ENCODE peak calls at places on chromosomes 1 and 21, in eight cellular contexts. One of them, this sample, is unnamed.

GRCh38 chr1:41712687-41713086 is 206.0 kb downstream of the HIVEP3 start:
- DNase-seq in anterior cingulate cortex: no peak
- DNase-seq in NCI-H748 treated with DMSO at 0.1 percent for 48 hours: no peak
- DNase-seq in astrocyte of the spinal cord: no peak
- DNase-seq in endothelial cell: no peak
- DNase-seq in ELF-1: peak
- DNase-seq in central memory CD4-positive, alpha-beta T cell: no peak
- DNase-seq in GM18507: no peak
- DNase-seq in this sample: no peak

GRCh38 chr1:116983112-116983511 is 18.4 kb upstream of the CD101 start:
- DNase-seq in anterior cingulate cortex: no peak
- DNase-seq in NCI-H748 treated with DMSO at 0.1 percent for 48 hours: no peak
- DNase-seq in astrocyte of the spinal cord: no peak
- DNase-seq in endothelial cell: no peak
- DNase-seq in ELF-1: no peak
- DNase-seq in central memory CD4-positive, alpha-beta T cell: no peak
- DNase-seq in GM18507: no peak
- DNase-seq in this sample: no peak

GRCh38 chr1:231638647-231639046 is 12.1 kb downstream of the DISC1 start:
- DNase-seq in anterior cingulate cortex: no peak
- DNase-seq in NCI-H748 treated with DMSO at 0.1 percent for 48 hours: no peak
- DNase-seq in astrocyte of the spinal cord: no peak
- DNase-seq in endothelial cell: no peak
- DNase-seq in ELF-1: no peak
- DNase-seq in central memory CD4-positive, alpha-beta T cell: no peak
- DNase-seq in GM18507: no peak
- DNase-seq in this sample: no peak

GRCh38 chr1:23238565-23238964 is 21.3 kb upstream of the HTR1D start:
- DNase-seq in anterior cingulate cortex: no peak
- DNase-seq in NCI-H748 treated with DMSO at 0.1 percent for 48 hours: no peak
- DNase-seq in astrocyte of the spinal cord: no peak
- DNase-seq in endothelial cell: no peak
- DNase-seq in ELF-1: no peak
- DNase-seq in central memory CD4-positive, alpha-beta T cell: no peak
- DNase-seq in GM18507: no peak
- DNase-seq in this sample: no peak

GRCh38 chr21:45575304-45575992 is 33.2 kb upstream of the SLC19A1 start:
- DNase-seq in anterior cingulate cortex: no peak
- DNase-seq in NCI-H748 treated with DMSO at 0.1 percent for 48 hours: no peak
- DNase-seq in astrocyte of the spinal cord: no peak
- DNase-seq in endothelial cell: no peak
- DNase-seq in ELF-1: no peak
- DNase-seq in central memory CD4-positive, alpha-beta T cell: no peak
- DNase-seq in GM18507: no peak
- DNase-seq in this sample: no peak

GRCh38 chr21:32538147-32538792 is 47.1 kb downstream of the TCP10L start:
- DNase-seq in anterior cingulate cortex: no peak
- DNase-seq in NCI-H748 treated with DMSO at 0.1 percent for 48 hours: no peak
- DNase-seq in astrocyte of the spinal cord: no peak
- DNase-seq in endothelial cell: no peak
- DNase-seq in ELF-1: no peak
- DNase-seq in central memory CD4-positive, alpha-beta T cell: peak
- DNase-seq in GM18507: no peak
- DNase-seq in this sample: peak

GRCh38 chr1:115340879-115341278 is 2.8 kb upstream of the NGF start:
- DNase-seq in anterior cingulate cortex: no peak
- DNase-seq in NCI-H748 treated with DMSO at 0.1 percent for 48 hours: no peak
- DNase-seq in astrocyte of the spinal cord: no peak
- DNase-seq in endothelial cell: no peak
- DNase-seq in ELF-1: no peak
- DNase-seq in central memory CD4-positive, alpha-beta T cell: no peak
- DNase-seq in GM18507: no peak
- DNase-seq in this sample: no peak

GRCh38 chr1:115198938-115199337 is 109.6 kb upstream of the TSPAN2 start:
- DNase-seq in anterior cingulate cortex: no peak
- DNase-seq in NCI-H748 treated with DMSO at 0.1 percent for 48 hours: no peak
- DNase-seq in astrocyte of the spinal cord: peak
- DNase-seq in endothelial cell: no peak
- DNase-seq in ELF-1: no peak
- DNase-seq in central memory CD4-positive, alpha-beta T cell: no peak
- DNase-seq in GM18507: no peak
- DNase-seq in this sample: no peak

GRCh38 chr1:25616932-25617625 is 488 bp downstream of the MAN1C1 start:
- DNase-seq in anterior cingulate cortex: no peak
- DNase-seq in NCI-H748 treated with DMSO at 0.1 percent for 48 hours: no peak
- DNase-seq in astrocyte of the spinal cord: no peak
- DNase-seq in endothelial cell: no peak
- DNase-seq in ELF-1: peak
- DNase-seq in central memory CD4-positive, alpha-beta T cell: no peak
- DNase-seq in GM18507: no peak
- DNase-seq in this sample: no peak

GRCh38 chr21:28537371-28538079 is 455.2 kb downstream of the LTN1 start:
- DNase-seq in anterior cingulate cortex: no peak
- DNase-seq in NCI-H748 treated with DMSO at 0.1 percent for 48 hours: no peak
- DNase-seq in astrocyte of the spinal cord: peak
- DNase-seq in endothelial cell: no peak
- DNase-seq in ELF-1: no peak
- DNase-seq in central memory CD4-positive, alpha-beta T cell: no peak
- DNase-seq in GM18507: no peak
- DNase-seq in this sample: no peak

GRCh38 chr1:94634977-94635416 is 93.4 kb upstream of the F3 start:
- DNase-seq in anterior cingulate cortex: no peak
- DNase-seq in NCI-H748 treated with DMSO at 0.1 percent for 48 hours: no peak
- DNase-seq in astrocyte of the spinal cord: no peak
- DNase-seq in endothelial cell: no peak
- DNase-seq in ELF-1: peak
- DNase-seq in central memory CD4-positive, alpha-beta T cell: no peak
- DNase-seq in GM18507: no peak
- DNase-seq in this sample: no peak

GRCh38 chr1:14915356-14916054 is 238.0 kb upstream of the TMEM51 start:
- DNase-seq in anterior cingulate cortex: peak
- DNase-seq in NCI-H748 treated with DMSO at 0.1 percent for 48 hours: no peak
- DNase-seq in astrocyte of the spinal cord: peak
- DNase-seq in endothelial cell: peak
- DNase-seq in ELF-1: peak
- DNase-seq in central memory CD4-positive, alpha-beta T cell: no peak
- DNase-seq in GM18507: no peak
- DNase-seq in this sample: no peak

GRCh38 chr1:64459743-64460142 is 10.2 kb upstream of the CACHD1 start:
- DNase-seq in anterior cingulate cortex: no peak
- DNase-seq in NCI-H748 treated with DMSO at 0.1 percent for 48 hours: no peak
- DNase-seq in astrocyte of the spinal cord: no peak
- DNase-seq in endothelial cell: no peak
- DNase-seq in ELF-1: no peak
- DNase-seq in central memory CD4-positive, alpha-beta T cell: no peak
- DNase-seq in GM18507: no peak
- DNase-seq in this sample: no peak

GRCh38 chr1:212566522-212567479 is 41.8 kb upstream of the ATF3 start:
- DNase-seq in anterior cingulate cortex: no peak
- DNase-seq in NCI-H748 treated with DMSO at 0.1 percent for 48 hours: peak
- DNase-seq in astrocyte of the spinal cord: peak
- DNase-seq in endothelial cell: no peak
- DNase-seq in ELF-1: peak
- DNase-seq in central memory CD4-positive, alpha-beta T cell: peak
- DNase-seq in GM18507: peak
- DNase-seq in this sample: peak

GRCh38 chr1:20678599-20678998 is 17.4 kb upstream of the DDOST start:
- DNase-seq in anterior cingulate cortex: no peak
- DNase-seq in NCI-H748 treated with DMSO at 0.1 percent for 48 hours: no peak
- DNase-seq in astrocyte of the spinal cord: no peak
- DNase-seq in endothelial cell: no peak
- DNase-seq in ELF-1: no peak
- DNase-seq in central memory CD4-positive, alpha-beta T cell: no peak
- DNase-seq in GM18507: peak
- DNase-seq in this sample: no peak

GRCh38 chr1:110086959-110087358 is 16.5 kb upstream of the ALX3 start:
- DNase-seq in anterior cingulate cortex: no peak
- DNase-seq in NCI-H748 treated with DMSO at 0.1 percent for 48 hours: no peak
- DNase-seq in astrocyte of the spinal cord: no peak
- DNase-seq in endothelial cell: no peak
- DNase-seq in ELF-1: no peak
- DNase-seq in central memory CD4-positive, alpha-beta T cell: no peak
- DNase-seq in GM18507: no peak
- DNase-seq in this sample: no peak

This sample was measured in CD4-positive, alpha-beta memory T cell.